ENCODE peak calls at places on chromosomes 7 and 10, in six cellular contexts. One of them, this sample, is unnamed.

GRCh38 chr7:8490391-8490790 is 57.0 kb downstream of the NXPH1 start:
- DNase-seq in activated naive CD8-positive, alpha-beta T cell treated with anti-CD3 and anti-CD28 coated beads, Interleukin-2, amount 10 ng/mL, durations not matched to agents 7 days and 5 days: no peak
- DNase-seq in T-cell: no peak
- DNase-seq in PC-9: no peak
- DNase-seq in dorsolateral prefrontal cortex: no peak
- DNase-seq in ureter: no peak
- DNase-seq in this sample: no peak

GRCh38 chr10:22805304-22805703 is 90.9 kb upstream of the PIP4K2A start:
- DNase-seq in activated naive CD8-positive, alpha-beta T cell treated with anti-CD3 and anti-CD28 coated beads, Interleukin-2, amount 10 ng/mL, durations not matched to agents 7 days and 5 days: no peak
- DNase-seq in T-cell: no peak
- DNase-seq in dorsolateral prefrontal cortex: peak; percentile 49
- DNase-seq in ureter: no peak
- DNase-seq in PC-9: no peak
- DNase-seq in this sample: no peak

GRCh38 chr10:52752801-52753437 is 19.7 kb downstream of the MBL2 start:
- DNase-seq in activated naive CD8-positive, alpha-beta T cell treated with anti-CD3 and anti-CD28 coated beads, Interleukin-2, amount 10 ng/mL, durations not matched to agents 7 days and 5 days: no peak
- DNase-seq in PC-9: no peak
- DNase-seq in dorsolateral prefrontal cortex: no peak
- DNase-seq in ureter: no peak
- DNase-seq in T-cell: no peak
- DNase-seq in this sample: no peak

GRCh38 chr10:61836233-61836887 is 65.1 kb upstream of the ARID5B start:
- DNase-seq in PC-9: peak; percentile 75
- DNase-seq in T-cell: no peak
- DNase-seq in ureter: no peak
- DNase-seq in dorsolateral prefrontal cortex: no peak
- DNase-seq in activated naive CD8-positive, alpha-beta T cell treated with anti-CD3 and anti-CD28 coated beads, Interleukin-2, amount 10 ng/mL, durations not matched to agents 7 days and 5 days: no peak
- DNase-seq in this sample: no peak

GRCh38 chr10:1253476-1254353 is 197.5 kb downstream of the WDR37 start:
- DNase-seq in T-cell: no peak
- DNase-seq in ureter: peak; percentile 25
- DNase-seq in dorsolateral prefrontal cortex: no peak
- DNase-seq in PC-9: no peak
- DNase-seq in activated naive CD8-positive, alpha-beta T cell treated with anti-CD3 and anti-CD28 coated beads, Interleukin-2, amount 10 ng/mL, durations not matched to agents 7 days and 5 days: no peak
- DNase-seq in this sample: no peak

GRCh38 chr10:43251664-43252165 is 15.2 kb downstream of the RASGEF1A start:
- DNase-seq in dorsolateral prefrontal cortex: no peak
- DNase-seq in PC-9: no peak
- DNase-seq in ureter: peak; percentile 32
- DNase-seq in T-cell: no peak
- DNase-seq in activated naive CD8-positive, alpha-beta T cell treated with anti-CD3 and anti-CD28 coated beads, Interleukin-2, amount 10 ng/mL, durations not matched to agents 7 days and 5 days: no peak
- DNase-seq in this sample: no peak

GRCh38 chr10:117425908-117426566 is 50.8 kb upstream of the PDZD8 start:
- DNase-seq in ureter: no peak
- DNase-seq in PC-9: no peak
- DNase-seq in dorsolateral prefrontal cortex: no peak
- DNase-seq in activated naive CD8-positive, alpha-beta T cell treated with anti-CD3 and anti-CD28 coated beads, Interleukin-2, amount 10 ng/mL, durations not matched to agents 7 days and 5 days: no peak
- DNase-seq in T-cell: no peak
- DNase-seq in this sample: no peak

GRCh38 chr10:111934926-111935325 is 248.6 kb downstream of the GPAM start:
- DNase-seq in activated naive CD8-positive, alpha-beta T cell treated with anti-CD3 and anti-CD28 coated beads, Interleukin-2, amount 10 ng/mL, durations not matched to agents 7 days and 5 days: no peak
- DNase-seq in ureter: no peak
- DNase-seq in dorsolateral prefrontal cortex: no peak
- DNase-seq in T-cell: no peak
- DNase-seq in PC-9: no peak
- DNase-seq in this sample: no peak

GRCh38 chr7:144011458-144012230 is 11.5 kb downstream of the OR6B1 start:
- DNase-seq in PC-9: no peak
- DNase-seq in ureter: no peak
- DNase-seq in dorsolateral prefrontal cortex: no peak
- DNase-seq in activated naive CD8-positive, alpha-beta T cell treated with anti-CD3 and anti-CD28 coated beads, Interleukin-2, amount 10 ng/mL, durations not matched to agents 7 days and 5 days: no peak
- DNase-seq in T-cell: no peak
- DNase-seq in this sample: no peak

GRCh38 chr7:82335927-82336326 is 107.7 kb downstream of the CACNA2D1 start:
- DNase-seq in T-cell: no peak
- DNase-seq in dorsolateral prefrontal cortex: no peak
- DNase-seq in activated naive CD8-positive, alpha-beta T cell treated with anti-CD3 and anti-CD28 coated beads, Interleukin-2, amount 10 ng/mL, durations not matched to agents 7 days and 5 days: no peak
- DNase-seq in PC-9: no peak
- DNase-seq in ureter: no peak
- DNase-seq in this sample: peak; percentile 60

GRCh38 chr10:28677889-28678686 is 767 bp downstream of the BAMBI start:
- DNase-seq in PC-9: no peak
- DNase-seq in ureter: no peak
- DNase-seq in dorsolateral prefrontal cortex: no peak
- DNase-seq in T-cell: peak; percentile 2
- DNase-seq in activated naive CD8-positive, alpha-beta T cell treated with anti-CD3 and anti-CD28 coated beads, Interleukin-2, amount 10 ng/mL, durations not matched to agents 7 days and 5 days: peak; percentile 52
- DNase-seq in this sample: peak; percentile 70

GRCh38 chr7:129553861-129554530 is 51.7 kb downstream of the SMKR1 start:
- DNase-seq in activated naive CD8-positive, alpha-beta T cell treated with anti-CD3 and anti-CD28 coated beads, Interleukin-2, amount 10 ng/mL, durations not matched to agents 7 days and 5 days: peak; percentile 40
- DNase-seq in T-cell: peak; percentile 43
- DNase-seq in ureter: no peak
- DNase-seq in PC-9: no peak
- DNase-seq in dorsolateral prefrontal cortex: peak; percentile 31
- DNase-seq in this sample: no peak

GRCh38 chr10:51251110-51251509 is 176.8 kb downstream of the PRKG1 start:
- DNase-seq in ureter: no peak
- DNase-seq in PC-9: no peak
- DNase-seq in T-cell: no peak
- DNase-seq in activated naive CD8-positive, alpha-beta T cell treated with anti-CD3 and anti-CD28 coated beads, Interleukin-2, amount 10 ng/mL, durations not matched to agents 7 days and 5 days: no peak
- DNase-seq in dorsolateral prefrontal cortex: no peak
- DNase-seq in this sample: no peak

GRCh38 chr10:118584181-118584954 is 11.1 kb downstream of the PRLHR start:
- DNase-seq in dorsolateral prefrontal cortex: peak; percentile 31
- DNase-seq in activated naive CD8-positive, alpha-beta T cell treated with anti-CD3 and anti-CD28 coated beads, Interleukin-2, amount 10 ng/mL, durations not matched to agents 7 days and 5 days: no peak
- DNase-seq in ureter: no peak
- DNase-seq in T-cell: no peak
- DNase-seq in PC-9: no peak
- DNase-seq in this sample: no peak

GRCh38 chr10:65566906-65567305 is 1358.9 kb upstream of the LRRTM3 start:
- DNase-seq in activated naive CD8-positive, alpha-beta T cell treated with anti-CD3 and anti-CD28 coated beads, Interleukin-2, amount 10 ng/mL, durations not matched to agents 7 days and 5 days: no peak
- DNase-seq in ureter: no peak
- DNase-seq in T-cell: no peak
- DNase-seq in PC-9: no peak
- DNase-seq in dorsolateral prefrontal cortex: no peak
- DNase-seq in this sample: peak; percentile 66

GRCh38 chr10:100882681-100883321 is 30.0 kb upstream of the SLF2 start:
- DNase-seq in PC-9: no peak
- DNase-seq in T-cell: no peak
- DNase-seq in dorsolateral prefrontal cortex: no peak
- DNase-seq in activated naive CD8-positive, alpha-beta T cell treated with anti-CD3 and anti-CD28 coated beads, Interleukin-2, amount 10 ng/mL, durations not matched to agents 7 days and 5 days: no peak
- DNase-seq in ureter: no peak
- DNase-seq in this sample: no peak

GRCh38 chr7:158816995-158817394 is 12.3 kb downstream of the ESYT2 start:
- DNase-seq in dorsolateral prefrontal cortex: no peak
- DNase-seq in ureter: no peak
- DNase-seq in PC-9: peak; percentile 88
- DNase-seq in T-cell: no peak
- DNase-seq in activated naive CD8-positive, alpha-beta T cell treated with anti-CD3 and anti-CD28 coated beads, Interleukin-2, amount 10 ng/mL, durations not matched to agents 7 days and 5 days: no peak
- DNase-seq in this sample: no peak

GRCh38 chr7:11104578-11104977 is 130.9 kb downstream of the PHF14 start:
- DNase-seq in activated naive CD8-positive, alpha-beta T cell treated with anti-CD3 and anti-CD28 coated beads, Interleukin-2, amount 10 ng/mL, durations not matched to agents 7 days and 5 days: no peak
- DNase-seq in PC-9: no peak
- DNase-seq in ureter: no peak
- DNase-seq in dorsolateral prefrontal cortex: no peak
- DNase-seq in T-cell: no peak
- DNase-seq in this sample: no peak

GRCh38 chr10:95814011-95814727 is 58.2 kb downstream of the ENTPD1 start:
- DNase-seq in PC-9: peak; percentile 68
- DNase-seq in ureter: no peak
- DNase-seq in dorsolateral prefrontal cortex: no peak
- DNase-seq in activated naive CD8-positive, alpha-beta T cell treated with anti-CD3 and anti-CD28 coated beads, Interleukin-2, amount 10 ng/mL, durations not matched to agents 7 days and 5 days: no peak
- DNase-seq in T-cell: no peak
- DNase-seq in this sample: no peak

GRCh38 chr10:74760042-74760979 is 66.1 kb upstream of the KAT6B start:
- DNase-seq in dorsolateral prefrontal cortex: no peak
- DNase-seq in PC-9: no peak
- DNase-seq in ureter: no peak
- DNase-seq in activated naive CD8-positive, alpha-beta T cell treated with anti-CD3 and anti-CD28 coated beads, Interleukin-2, amount 10 ng/mL, durations not matched to agents 7 days and 5 days: no peak
- DNase-seq in T-cell: no peak
- DNase-seq in this sample: no peak

This sample was measured in neural progenitor cell.